ENCODE peak calls at places on chromosomes 11 and 22, in four cellular contexts. One of them, this sample, is unnamed. For H3K27me3 and H3K4me1, the result is how much of the 10 kb centered on the place peaks cover.

GRCh38 chr22:29217827-29218757 is 12.4 kb downstream of the EMID1 start:
- DNase-seq in tibial artery: no peak
- DNase-seq in naive thymus-derived CD4-positive, alpha-beta T cell: no peak
- DNase-seq in CD4-positive, alpha-beta memory T cell: no peak
- DNase-seq in this sample: no peak

GRCh38 chr22:43183496-43184263 is 3.3 kb downstream of the TTLL12 start:
- DNase-seq in tibial artery: no peak
- DNase-seq in naive thymus-derived CD4-positive, alpha-beta T cell: no peak
- DNase-seq in CD4-positive, alpha-beta memory T cell: no peak
- DNase-seq in this sample: no peak

GRCh38 chr11:113668255-113668654 is 37.9 kb downstream of the TMPRSS5 start:
- DNase-seq in tibial artery: no peak
- DNase-seq in naive thymus-derived CD4-positive, alpha-beta T cell: no peak
- DNase-seq in CD4-positive, alpha-beta memory T cell: no peak
- DNase-seq in this sample: no peak

GRCh38 chr11:33706961-33707360 is 6.3 kb upstream of the C11orf91 start:
- DNase-seq in tibial artery: no peak
- DNase-seq in naive thymus-derived CD4-positive, alpha-beta T cell: no peak
- DNase-seq in CD4-positive, alpha-beta memory T cell: no peak
- DNase-seq in this sample: no peak

GRCh38 chr11:84069048-84069447 is 782.9 kb upstream of the CCDC90B start:
- DNase-seq in tibial artery: no peak
- DNase-seq in naive thymus-derived CD4-positive, alpha-beta T cell: no peak
- DNase-seq in CD4-positive, alpha-beta memory T cell: no peak
- DNase-seq in this sample: no peak

GRCh38 chr11:90288207-90288821 is 65.5 kb upstream of the CHORDC1 start:
- DNase-seq in tibial artery: no peak
- DNase-seq in naive thymus-derived CD4-positive, alpha-beta T cell: no peak
- DNase-seq in CD4-positive, alpha-beta memory T cell: no peak
- DNase-seq in this sample: no peak

GRCh38 chr11:66868082-66868725 is 11.3 kb downstream of the LRFN4 start:
- DNase-seq in tibial artery: no peak
- DNase-seq in naive thymus-derived CD4-positive, alpha-beta T cell: no peak
- DNase-seq in CD4-positive, alpha-beta memory T cell: no peak
- DNase-seq in this sample: no peak

GRCh38 chr22:50695421-50696250 is 23.0 kb downstream of the SHANK3 start:
- DNase-seq in tibial artery: no peak
- DNase-seq in naive thymus-derived CD4-positive, alpha-beta T cell: no peak
- DNase-seq in CD4-positive, alpha-beta memory T cell: no peak
- DNase-seq in this sample: no peak

GRCh38 chr11:64263021-64263946 is 12.0 kb downstream of the PLCB3 start:
- DNase-seq in tibial artery: no peak
- DNase-seq in naive thymus-derived CD4-positive, alpha-beta T cell: no peak
- DNase-seq in CD4-positive, alpha-beta memory T cell: no peak
- DNase-seq in this sample: no peak

GRCh38 chr11:113778111-113778910 is 1.3 kb upstream of the CLDN25 start:
- DNase-seq in tibial artery: peak
- DNase-seq in naive thymus-derived CD4-positive, alpha-beta T cell: no peak
- DNase-seq in CD4-positive, alpha-beta memory T cell: no peak
- DNase-seq in this sample: no peak

GRCh38 chr22:29607426-29607825 is 4.0 kb downstream of the NF2 start:
- DNase-seq in tibial artery: no peak
- DNase-seq in naive thymus-derived CD4-positive, alpha-beta T cell: no peak
- DNase-seq in CD4-positive, alpha-beta memory T cell: no peak
- DNase-seq in this sample: no peak

GRCh38 chr11:130478881-130479280 is 30.4 kb downstream of the ADAMTS15 start:
- DNase-seq in tibial artery: peak
- DNase-seq in naive thymus-derived CD4-positive, alpha-beta T cell: no peak
- DNase-seq in CD4-positive, alpha-beta memory T cell: no peak
- DNase-seq in this sample: no peak

GRCh38 chr11:797300-798092 is 585 bp downstream of the SLC25A22 start:
- DNase-seq in tibial artery: peak
- DNase-seq in naive thymus-derived CD4-positive, alpha-beta T cell: peak
- DNase-seq in CD4-positive, alpha-beta memory T cell: peak
- DNase-seq in this sample: peak

GRCh38 chr11:65434667-65435179 is 12.1 kb downstream of the NEAT1 start:
- DNase-seq in tibial artery: no peak
- DNase-seq in naive thymus-derived CD4-positive, alpha-beta T cell: no peak
- DNase-seq in CD4-positive, alpha-beta memory T cell: no peak
- DNase-seq in this sample: no peak

GRCh38 chr11:122213111-122213510 is 97.1 kb upstream of the BLID start:
- DNase-seq in tibial artery: no peak
- DNase-seq in naive thymus-derived CD4-positive, alpha-beta T cell: no peak
- DNase-seq in CD4-positive, alpha-beta memory T cell: no peak
- DNase-seq in this sample: no peak

GRCh38 chr11:114171257-114172054 is 111.9 kb downstream of the ZBTB16 start:
- DNase-seq in tibial artery: peak
- DNase-seq in naive thymus-derived CD4-positive, alpha-beta T cell: no peak
- DNase-seq in CD4-positive, alpha-beta memory T cell: no peak
- DNase-seq in this sample: no peak

GRCh38 chr22:23212061-23213030 is 32.0 kb downstream of the BCR start:
- DNase-seq in tibial artery: no peak
- DNase-seq in naive thymus-derived CD4-positive, alpha-beta T cell: no peak
- DNase-seq in CD4-positive, alpha-beta memory T cell: no peak
- DNase-seq in this sample: no peak

GRCh38 chr11:46149342-46149741 is 28.1 kb upstream of the PHF21A start:
- DNase-seq in tibial artery: no peak
- DNase-seq in naive thymus-derived CD4-positive, alpha-beta T cell: no peak
- DNase-seq in CD4-positive, alpha-beta memory T cell: no peak
- DNase-seq in this sample: no peak

GRCh38 chr11:104462346-104462745 is 298.4 kb upstream of the PDGFD start:
- DNase-seq in tibial artery: no peak
- DNase-seq in naive thymus-derived CD4-positive, alpha-beta T cell: no peak
- DNase-seq in CD4-positive, alpha-beta memory T cell: no peak
- DNase-seq in this sample: no peak

GRCh38 chr11:83511646-83512045 is 225.5 kb upstream of the CCDC90B start:
- DNase-seq in tibial artery: no peak
- DNase-seq in naive thymus-derived CD4-positive, alpha-beta T cell: no peak
- DNase-seq in CD4-positive, alpha-beta memory T cell: no peak
- DNase-seq in this sample: no peak

GRCh38 chr11:75024068-75024449 is 35.3 kb downstream of the NEU3 start:
- DNase-seq in tibial artery: no peak
- DNase-seq in naive thymus-derived CD4-positive, alpha-beta T cell: no peak
- DNase-seq in CD4-positive, alpha-beta memory T cell: no peak
- DNase-seq in this sample: no peak

GRCh38 chr11:70420008-70420464 is 21.7 kb downstream of the CTTN start:
- DNase-seq in tibial artery: no peak
- DNase-seq in naive thymus-derived CD4-positive, alpha-beta T cell: no peak
- DNase-seq in CD4-positive, alpha-beta memory T cell: no peak
- DNase-seq in this sample: no peak

GRCh38 chr11:105780781-105781525 is 171.1 kb downstream of the GRIA4 start:
- DNase-seq in tibial artery: no peak
- DNase-seq in naive thymus-derived CD4-positive, alpha-beta T cell: no peak
- DNase-seq in CD4-positive, alpha-beta memory T cell: no peak
- DNase-seq in this sample: no peak

GRCh38 chr11:16739326-16739875 is 954 bp downstream of the C11orf58 start:
- DNase-seq in tibial artery: no peak
- DNase-seq in naive thymus-derived CD4-positive, alpha-beta T cell: peak
- DNase-seq in CD4-positive, alpha-beta memory T cell: peak
- DNase-seq in this sample: no peak

GRCh38 chr22:31948002-31948401 is 3.7 kb downstream of the YWHAH start:
- DNase-seq in tibial artery: no peak
- DNase-seq in naive thymus-derived CD4-positive, alpha-beta T cell: no peak
- DNase-seq in CD4-positive, alpha-beta memory T cell: no peak
- DNase-seq in this sample: no peak

GRCh38 chr11:33633251-33634003 is 67.2 kb downstream of the C11orf91 start:
- DNase-seq in tibial artery: no peak
- DNase-seq in naive thymus-derived CD4-positive, alpha-beta T cell: no peak
- DNase-seq in CD4-positive, alpha-beta memory T cell: no peak
- DNase-seq in this sample: no peak

GRCh38 chr11:113372317-113372716 is 15.3 kb upstream of the ANKK1 start:
- DNase-seq in tibial artery: no peak
- DNase-seq in naive thymus-derived CD4-positive, alpha-beta T cell: no peak
- DNase-seq in CD4-positive, alpha-beta memory T cell: no peak
- DNase-seq in this sample: no peak

GRCh38 chr11:71491531-71492329 is 35.3 kb upstream of the KRTAP5-7 start:
- DNase-seq in tibial artery: no peak
- DNase-seq in naive thymus-derived CD4-positive, alpha-beta T cell: no peak
- DNase-seq in CD4-positive, alpha-beta memory T cell: no peak
- DNase-seq in this sample: no peak

GRCh38 chr11:121661796-121662508 is 209.2 kb upstream of the SORL1-AS1 start:
- DNase-seq in tibial artery: no peak
- DNase-seq in naive thymus-derived CD4-positive, alpha-beta T cell: no peak
- DNase-seq in CD4-positive, alpha-beta memory T cell: no peak
- DNase-seq in this sample: no peak

GRCh38 chr22:41963453-41964105 is 5.7 kb upstream of the SEPTIN3 start:
- DNase-seq in tibial artery: no peak
- DNase-seq in naive thymus-derived CD4-positive, alpha-beta T cell: no peak
- DNase-seq in CD4-positive, alpha-beta memory T cell: no peak
- DNase-seq in this sample: no peak

GRCh38 chr22:37848587-37849088 is 581 bp upstream of the EIF3L start:
- DNase-seq in tibial artery: no peak
- DNase-seq in naive thymus-derived CD4-positive, alpha-beta T cell: peak
- DNase-seq in CD4-positive, alpha-beta memory T cell: peak
- DNase-seq in this sample: no peak

GRCh38 chr11:14751975-14752407 is 108.4 kb downstream of the PDE3B start:
- DNase-seq in tibial artery: no peak
- DNase-seq in naive thymus-derived CD4-positive, alpha-beta T cell: no peak
- DNase-seq in CD4-positive, alpha-beta memory T cell: peak
- DNase-seq in this sample: no peak

GRCh38 chr11:8776209-8776608 is 93.6 kb downstream of the RPL27A start:
- DNase-seq in tibial artery: no peak
- DNase-seq in naive thymus-derived CD4-positive, alpha-beta T cell: no peak
- DNase-seq in CD4-positive, alpha-beta memory T cell: no peak
- DNase-seq in this sample: no peak

GRCh38 chr22:30425616-30426394 is at the start of gene MTFP1:
- DNase-seq in tibial artery: peak
- DNase-seq in naive thymus-derived CD4-positive, alpha-beta T cell: peak
- DNase-seq in CD4-positive, alpha-beta memory T cell: peak
- DNase-seq in this sample: peak

GRCh38 chr22:42796081-42796480 is 61.0 kb downstream of the ARFGAP3 start:
- DNase-seq in tibial artery: peak
- DNase-seq in naive thymus-derived CD4-positive, alpha-beta T cell: no peak
- DNase-seq in CD4-positive, alpha-beta memory T cell: no peak
- DNase-seq in this sample: no peak

GRCh38 chr22:41074466-41074865 is 17.9 kb upstream of the EP300 start:
- DNase-seq in tibial artery: no peak
- DNase-seq in naive thymus-derived CD4-positive, alpha-beta T cell: no peak
- DNase-seq in CD4-positive, alpha-beta memory T cell: no peak
- DNase-seq in this sample: no peak

GRCh38 chr22:42269407-42270177 is 861 bp downstream of the TCF20 start:
- DNase-seq in tibial artery: no peak
- DNase-seq in naive thymus-derived CD4-positive, alpha-beta T cell: peak
- DNase-seq in CD4-positive, alpha-beta memory T cell: peak
- DNase-seq in this sample: peak

GRCh38 chr11:83711035-83711630 is 425.0 kb upstream of the CCDC90B start:
- DNase-seq in tibial artery: no peak
- DNase-seq in naive thymus-derived CD4-positive, alpha-beta T cell: no peak
- DNase-seq in CD4-positive, alpha-beta memory T cell: no peak
- DNase-seq in this sample: no peak

GRCh38 chr11:19929655-19930054 is 217.0 kb downstream of the NAV2 start:
- DNase-seq in tibial artery: no peak
- DNase-seq in naive thymus-derived CD4-positive, alpha-beta T cell: no peak
- DNase-seq in CD4-positive, alpha-beta memory T cell: no peak
- DNase-seq in this sample: no peak

GRCh38 chr11:102836290-102836875 is 7.0 kb downstream of the MMP3 start:
- DNase-seq in tibial artery: no peak
- DNase-seq in naive thymus-derived CD4-positive, alpha-beta T cell: no peak
- DNase-seq in CD4-positive, alpha-beta memory T cell: no peak
- DNase-seq in this sample: no peak

DNA sequence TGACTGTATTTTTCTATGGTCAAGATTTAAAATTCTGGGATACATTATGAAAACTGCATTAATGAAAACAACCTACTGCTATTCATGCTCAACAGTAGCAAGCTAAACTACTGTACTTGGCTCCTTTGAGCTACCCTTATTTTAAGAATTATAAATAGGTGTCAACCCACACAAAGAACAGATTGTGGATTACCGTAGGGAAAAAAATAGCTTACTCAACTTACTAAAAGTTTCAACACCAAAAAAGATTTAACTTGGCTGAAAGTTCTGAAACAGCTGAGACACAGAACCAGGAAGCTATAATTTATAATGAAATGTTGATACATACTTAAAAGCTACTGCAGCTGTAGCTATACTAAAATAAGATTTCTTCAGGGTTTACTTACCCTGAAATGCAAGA is 10.1 kb downstream of the LIN7C start:
- DNase-seq in tibial artery: no peak
- DNase-seq in naive thymus-derived CD4-positive, alpha-beta T cell: no peak
- DNase-seq in CD4-positive, alpha-beta memory T cell: no peak
- DNase-seq in this sample: no peak
- H3K27me3 ChIP-seq in tibial artery: under half
- H3K27me3 ChIP-seq in naive thymus-derived CD4-positive, alpha-beta T cell: under half
- H3K27me3 ChIP-seq in CD4-positive, alpha-beta memory T cell: under half
- H3K27me3 ChIP-seq in this sample: under half

GRCh38 chr11:116384876-116385275 is 387.9 kb downstream of the BUD13 start:
- DNase-seq in tibial artery: no peak
- DNase-seq in naive thymus-derived CD4-positive, alpha-beta T cell: no peak
- DNase-seq in CD4-positive, alpha-beta memory T cell: no peak
- DNase-seq in this sample: no peak
- H3K4me1 ChIP-seq in tibial artery: under half
- H3K4me1 ChIP-seq in naive thymus-derived CD4-positive, alpha-beta T cell: under half
- H3K4me1 ChIP-seq in CD4-positive, alpha-beta memory T cell: under half
- H3K4me1 ChIP-seq in this sample: under half

GRCh38 chr11:12005476-12005875 is 3.0 kb downstream of the DKK3 start:
- DNase-seq in tibial artery: no peak
- DNase-seq in naive thymus-derived CD4-positive, alpha-beta T cell: no peak
- DNase-seq in CD4-positive, alpha-beta memory T cell: no peak
- DNase-seq in this sample: no peak

GRCh38 chr11:12003815-12004214 is 4.6 kb downstream of the DKK3 start:
- DNase-seq in tibial artery: no peak
- DNase-seq in naive thymus-derived CD4-positive, alpha-beta T cell: no peak
- DNase-seq in CD4-positive, alpha-beta memory T cell: no peak
- DNase-seq in this sample: no peak

GRCh38 chr11:12006552-12007229 is 1.7 kb downstream of the DKK3 start:
- DNase-seq in tibial artery: no peak
- DNase-seq in naive thymus-derived CD4-positive, alpha-beta T cell: no peak
- DNase-seq in CD4-positive, alpha-beta memory T cell: no peak
- DNase-seq in this sample: no peak

GRCh38 chr11:12003329-12003728 is 5.1 kb downstream of the DKK3 start:
- DNase-seq in tibial artery: no peak
- DNase-seq in naive thymus-derived CD4-positive, alpha-beta T cell: no peak
- DNase-seq in CD4-positive, alpha-beta memory T cell: no peak
- DNase-seq in this sample: no peak

GRCh38 chr11:12005061-12005460 is 3.4 kb downstream of the DKK3 start:
- DNase-seq in tibial artery: no peak
- DNase-seq in naive thymus-derived CD4-positive, alpha-beta T cell: no peak
- DNase-seq in CD4-positive, alpha-beta memory T cell: no peak
- DNase-seq in this sample: no peak
- H3K4me3 ChIP-seq in tibial artery: no peak
- H3K4me3 ChIP-seq in naive thymus-derived CD4-positive, alpha-beta T cell: no peak
- H3K4me3 ChIP-seq in CD4-positive, alpha-beta memory T cell: no peak
- H3K4me3 ChIP-seq in this sample: no peak

GRCh38 chr11:117563556-117563955 is 233.5 kb downstream of the DSCAML1 start:
- DNase-seq in tibial artery: no peak
- DNase-seq in naive thymus-derived CD4-positive, alpha-beta T cell: no peak
- DNase-seq in CD4-positive, alpha-beta memory T cell: no peak
- DNase-seq in this sample: no peak

GRCh38 chr11:117559698-117560097 is 232.0 kb downstream of the CEP164 start:
- DNase-seq in tibial artery: no peak
- DNase-seq in naive thymus-derived CD4-positive, alpha-beta T cell: no peak
- DNase-seq in CD4-positive, alpha-beta memory T cell: no peak
- DNase-seq in this sample: no peak

GRCh38 chr11:117562111-117562510 is 234.5 kb downstream of the CEP164 start:
- DNase-seq in tibial artery: no peak
- DNase-seq in naive thymus-derived CD4-positive, alpha-beta T cell: no peak
- DNase-seq in CD4-positive, alpha-beta memory T cell: no peak
- DNase-seq in this sample: no peak

GRCh38 chr11:117564321-117564720 is 232.7 kb downstream of the DSCAML1 start:
- DNase-seq in tibial artery: no peak
- DNase-seq in naive thymus-derived CD4-positive, alpha-beta T cell: no peak
- DNase-seq in CD4-positive, alpha-beta memory T cell: no peak
- DNase-seq in this sample: no peak

GRCh38 chr11:117560786-117561530 is 233.3 kb downstream of the CEP164 start:
- DNase-seq in tibial artery: no peak
- DNase-seq in naive thymus-derived CD4-positive, alpha-beta T cell: no peak
- DNase-seq in CD4-positive, alpha-beta memory T cell: no peak
- DNase-seq in this sample: no peak
- H3K27me3 ChIP-seq in tibial artery: under half
- H3K27me3 ChIP-seq in naive thymus-derived CD4-positive, alpha-beta T cell: under half
- H3K27me3 ChIP-seq in CD4-positive, alpha-beta memory T cell: under half
- H3K27me3 ChIP-seq in this sample: under half